ENCODE peak calls at places on chromosomes 6 and 20, in ten cellular contexts. O is colonic mucosa; X is IMR-90; P is stimulated activated CD4-positive, alpha-beta T cell treated with anti-CD3 and anti-CD28 coated beads, Interleukin-4, amount 100 ng/mL, for 48 hours; R is fibroblast of lung; S is MM.1S; A is EH; Y is astrocyte of the spinal cord; K is SHP77 treated with DMSO at 0.1 percent for 48 hours; D is activated CD8-positive, alpha-beta memory T cell treated with anti-CD3 and anti-CD28 coated beads for 24 hours. G is an unnamed sample.

GRCh38 chr6:15941168-15941567 is 187.7 kb upstream of the MYLIP start:
- DNase-seq in Y (no peak), X (no peak), A (no peak), K (no peak), P (no peak), O (no peak), D (no peak), R (no peak), S (peak; percentile 28), G (no peak)

GRCh38 chr6:165245716-165246115 is 63.7 kb downstream of the C6orf118 start:
- DNase-seq in P (no peak), K (no peak), A (no peak), O (no peak), X (no peak), S (no peak), D (no peak), R (peak; percentile 14), Y (no peak), G (peak; percentile 5)

GRCh38 chr6:150596439-150596838 is 3.2 kb upstream of the PLEKHG1 start:
- DNase-seq in A (no peak), S (no peak), K (no peak), R (no peak), Y (no peak), O (peak; percentile 62), D (no peak), X (no peak), P (no peak), G (no peak)

GRCh38 chr20:22836877-22837276 is 198.2 kb upstream of the SSTR4 start:
- DNase-seq in S (no peak), A (peak; percentile 57), K (no peak), O (no peak), Y (no peak), X (no peak), D (no peak), R (no peak), P (no peak), G (peak; percentile 28)

GRCh38 chr6:90811596-90812226 is 224.8 kb upstream of the MAP3K7 start:
- DNase-seq in Y (no peak), O (no peak), K (peak; percentile 42), X (no peak), R (no peak), S (no peak), P (no peak), D (no peak), A (no peak), G (no peak)

GRCh38 chr20:19233025-19233794 is 20.8 kb downstream of the SLC24A3 start:
- DNase-seq in Y (no peak), P (no peak), O (peak; percentile 23), S (no peak), D (no peak), R (no peak), K (no peak), A (no peak), X (no peak), G (no peak)

GRCh38 chr20:63129991-63130653 is 85.8 kb downstream of the YTHDF1 start:
- DNase-seq in P (no peak), R (no peak), A (no peak), D (no peak), K (no peak), O (no peak), S (no peak), X (no peak), Y (no peak), G (peak; percentile 85)

GRCh38 chr6:72530152-72530551 is 91.7 kb upstream of the KCNQ5 start:
- DNase-seq in S (no peak), D (no peak), R (peak; percentile 51), P (no peak), Y (no peak), O (no peak), A (peak; percentile 6), K (no peak), X (no peak), G (no peak)

GRCh38 chr20:36779656-36780025 is 6.1 kb upstream of the DSN1 start:
- DNase-seq in Y (no peak), K (no peak), R (no peak), P (no peak), X (no peak), O (no peak), D (no peak), A (no peak), S (no peak), G (no peak)

GRCh38 chr6:130778946-130779657 is 48.1 kb upstream of the SMLR1 start:
- DNase-seq in P (no peak), Y (peak; percentile 65), S (no peak), X (peak; percentile 79), K (no peak), R (peak; percentile 82), A (peak; percentile 85), O (no peak), D (no peak), G (no peak)

GRCh38 chr6:8103726-8104125 is 1.4 kb upstream of the EEF1E1 start:
- DNase-seq in A (no peak), O (no peak), K (no peak), D (no peak), P (no peak), X (no peak), S (no peak), Y (no peak), R (no peak), G (no peak)

GRCh38 chr6:43870660-43871061 is 100.7 kb downstream of the VEGFA start:
- DNase-seq in Y (no peak), O (no peak), R (peak; percentile 42), S (no peak), K (no peak), X (peak; percentile 49), P (no peak), D (no peak), A (no peak), G (no peak)

GRCh38 chr20:19886666-19887288 is 128.7 kb downstream of the RIN2 start:
- DNase-seq in P (no peak), O (peak; percentile 46), Y (peak; percentile 32), R (peak; percentile 18), D (no peak), A (no peak), S (no peak), K (peak; percentile 21), X (peak; percentile 56), G (peak; percentile 62)

GRCh38 chr20:4147319-4147718 is 132.0 kb upstream of the RNF24 start:
- DNase-seq in O (no peak), Y (no peak), D (no peak), X (no peak), P (no peak), A (no peak), K (no peak), R (peak; percentile 59), S (no peak), G (no peak)

GRCh38 chr6:1771324-1771723 is 161.6 kb downstream of the FOXC1 start:
- DNase-seq in Y (no peak), O (no peak), R (peak; percentile 51), D (no peak), A (peak; percentile 53), X (peak; percentile 44), P (peak; percentile 26), K (peak; percentile 78), S (no peak), G (peak; percentile 89)

GRCh38 chr6:169975286-169975685 is 223.9 kb downstream of the ERMARD start:
- DNase-seq in S (no peak), D (no peak), P (no peak), Y (no peak), K (no peak), X (no peak), R (no peak), O (no peak), A (no peak), G (no peak)

GRCh38 chr6:136717297-136717990 is 74.8 kb downstream of the MAP3K5 start:
- DNase-seq in O (no peak), K (no peak), Y (peak; percentile 22), P (no peak), S (peak; percentile 76), R (peak; percentile 51), D (no peak), X (peak; percentile 31), A (peak; percentile 47), G (peak; percentile 60)

GRCh38 chr20:49693435-49694171 is 20.1 kb downstream of the B4GALT5 start:
- DNase-seq in Y (no peak), X (no peak), R (no peak), O (no peak), A (no peak), S (no peak), P (no peak), K (no peak), D (no peak), G (no peak)

GRCh38 chr20:33828912-33829560 is 17.9 kb downstream of the CHMP4B start:
- DNase-seq in X (peak; percentile 33), P (no peak), D (no peak), A (no peak), O (no peak), R (no peak), S (no peak), K (no peak), Y (no peak), G (no peak)

GRCh38 chr20:22368235-22368634 is 216.1 kb downstream of the FOXA2 start:
- DNase-seq in R (no peak), Y (no peak), S (no peak), P (no peak), O (no peak), K (no peak), D (no peak), A (no peak), X (no peak), G (no peak)

GRCh38 chr6:2190661-2191389 is 54.6 kb downstream of the GMDS start:
- DNase-seq in P (no peak), A (no peak), O (no peak), Y (no peak), D (no peak), K (no peak), X (no peak), R (no peak), S (no peak), G (no peak)

GRCh38 chr6:168183613-168183970 is 104.6 kb upstream of the FRMD1 start:
- DNase-seq in A (no peak), S (peak; percentile 50), R (no peak), D (no peak), P (no peak), X (no peak), Y (no peak), O (no peak), K (no peak), G (no peak)

GRCh38 chr20:34705383-34706021 is 1.4 kb downstream of the TP53INP2 start:
- DNase-seq in P (no peak), S (no peak), R (no peak), O (peak; percentile 80), D (no peak), Y (no peak), K (no peak), A (peak; percentile 65), X (peak; percentile 23), G (peak; percentile 49)

GRCh38 chr6:63573899-63574553 is 1.7 kb downstream of the LOC128125822 start:
- DNase-seq in A (peak; percentile 51), K (peak; percentile 35), R (peak; percentile 58), S (peak; percentile 59), D (no peak), X (peak; percentile 64), O (peak; percentile 77), P (peak; percentile 39), Y (peak; percentile 70), G (peak; percentile 64)

GRCh38 chr20:2705931-2706645 is 13.5 kb downstream of the EBF4 start:
- DNase-seq in P (no peak), O (no peak), X (no peak), Y (no peak), S (no peak), K (no peak), A (no peak), R (no peak), D (peak; percentile 42), G (no peak)

GRCh38 chr6:24522090-24522820 is 27.5 kb downstream of the ALDH5A1 start:
- DNase-seq in D (no peak), X (peak; percentile 17), Y (no peak), A (no peak), R (peak; percentile 64), K (peak; percentile 54), O (no peak), P (no peak), S (no peak), G (no peak)

GRCh38 chr20:40513010-40513409 is 176.0 kb downstream of the MAFB start:
- DNase-seq in K (no peak), X (no peak), Y (peak; percentile 51), D (no peak), P (no peak), O (no peak), A (no peak), S (no peak), R (peak; percentile 37), G (no peak)

GRCh38 chr6:11050735-11051134 is 6.6 kb upstream of the ELOVL2 start:
- DNase-seq in P (no peak), Y (peak; percentile 23), S (no peak), O (no peak), D (no peak), R (peak; percentile 61), K (no peak), A (peak; percentile 71), X (peak; percentile 72), G (peak; percentile 19)